ENCODE peak calls at places on chromosomes 2 and 18, in seven cellular contexts. P is uterus, B is heart right ventricle, Q is astrocyte, S is cardiac muscle cell, G is dorsolateral prefrontal cortex, X is AG04449. R is an unnamed sample.

GRCh38 chr2:230358305-230358704 is 31.3 kb downstream of the SP140L start:
- DNase-seq in P (no peak), S (no peak), B (no peak), Q (peak; percentile 14), X (no peak), G (no peak), R (no peak)

GRCh38 chr2:71856709-71857525 is 290.7 kb downstream of the CYP26B1 start:
- DNase-seq in B (no peak), Q (no peak), S (peak; percentile 56), G (no peak), P (no peak), X (no peak), R (no peak)

GRCh38 chr2:202689459-202689858 is 54.7 kb downstream of the FAM117B start:
- DNase-seq in X (no peak), B (no peak), P (no peak), S (no peak), Q (no peak), G (no peak), R (no peak)

GRCh38 chr2:228556707-228557106 is 375.2 kb upstream of the SPHKAP start:
- DNase-seq in S (no peak), X (no peak), B (no peak), P (no peak), Q (no peak), G (no peak), R (peak; percentile 21)

GRCh38 chr18:13191779-13192178 is 26.8 kb upstream of the LDLRAD4 start:
- DNase-seq in G (no peak), B (no peak), S (peak; percentile 40), Q (no peak), P (no peak), X (no peak), R (no peak)

GRCh38 chr2:7792031-7792651 is 874.9 kb downstream of the RNF144A start:
- DNase-seq in S (peak; percentile 9), P (no peak), G (no peak), X (no peak), Q (no peak), B (no peak), R (no peak)

GRCh38 chr2:222504191-222504590 is 79.8 kb downstream of the SGPP2 start:
- DNase-seq in P (no peak), Q (no peak), S (no peak), G (no peak), X (no peak), B (no peak), R (no peak)

GRCh38 chr18:12540751-12541150 is 117.2 kb downstream of the SPIRE1 start:
- DNase-seq in G (no peak), S (no peak), B (no peak), X (no peak), Q (no peak), P (no peak), R (no peak)

GRCh38 chr2:238643400-238643907 is 204.4 kb upstream of the TWIST2 start:
- DNase-seq in S (no peak), G (no peak), X (no peak), B (no peak), Q (no peak), P (no peak), R (no peak)

GRCh38 chr18:61413388-61413787 is 80.2 kb downstream of the CDH20 start:
- DNase-seq in P (no peak), G (no peak), S (no peak), X (no peak), B (no peak), Q (no peak), R (no peak)

GRCh38 chr2:110748489-110748867 is 16.1 kb downstream of the ACOXL start:
- DNase-seq in X (no peak), G (no peak), P (no peak), Q (peak; percentile 81), B (no peak), S (no peak), R (no peak)

GRCh38 chr2:240916571-240917008 is 10.5 kb downstream of the CROCC2 start:
- DNase-seq in Q (peak; percentile 72), X (peak; percentile 23), P (peak; percentile 57), B (peak; percentile 54), G (no peak), S (peak; percentile 44), R (peak; percentile 71)

GRCh38 chr2:67733517-67733916 is 329.3 kb downstream of the C1D start:
- DNase-seq in X (no peak), S (peak; percentile 41), Q (no peak), P (no peak), B (peak; percentile 8), G (no peak), R (no peak)
- TF ChIP-seq CTCF in X (peak; percentile 72), S (peak; percentile 56), Q (peak; percentile 26), P (peak; percentile 25), B (peak; percentile 42), G (peak; percentile 23), R (peak; percentile 41)

GRCh38 chr2:216343221-216343985 is 28.9 kb downstream of the MARCHF4 start:
- DNase-seq in S (no peak), P (no peak), Q (no peak), X (no peak), G (no peak), B (no peak), R (no peak)

GRCh38 chr2:216345846-216346245 is 26.4 kb downstream of the MARCHF4 start:
- DNase-seq in P (no peak), S (no peak), B (no peak), G (no peak), Q (no peak), X (no peak), R (no peak)

GRCh38 chr2:216344206-216344957 is 27.9 kb downstream of the MARCHF4 start:
- DNase-seq in S (no peak), X (no peak), G (peak; percentile 14), P (no peak), B (no peak), Q (no peak), R (no peak)

GRCh38 chr2:216346781-216347180 is 25.5 kb downstream of the MARCHF4 start:
- DNase-seq in B (no peak), X (no peak), S (no peak), Q (no peak), G (no peak), P (no peak), R (no peak)

DNA sequence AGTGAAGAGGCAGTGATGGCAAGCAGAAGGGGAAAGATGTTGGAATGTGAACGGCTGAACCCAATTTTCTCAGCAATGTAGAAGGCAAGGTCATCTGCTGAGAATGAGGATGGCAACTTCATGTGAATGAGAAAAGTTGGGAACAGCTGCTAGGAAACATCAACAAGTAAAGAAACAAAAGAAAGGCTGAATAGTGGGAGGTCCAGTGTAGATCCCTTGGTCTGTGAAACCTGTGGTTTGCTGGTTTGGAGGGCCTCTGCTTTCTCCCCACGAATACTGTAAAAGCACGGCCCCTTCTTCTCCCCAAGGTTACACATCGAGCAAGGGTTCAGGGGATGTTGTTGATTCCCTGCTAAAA is 27.3 kb downstream of the MARCHF4 start:
- DNase-seq in P (no peak), S (no peak), X (no peak), G (no peak), Q (no peak), B (no peak), R (no peak)
- H3K4me3 ChIP-seq in P (no peak overlapping the region), S (no peak overlapping the region), X (no peak overlapping the region), G (no peak overlapping the region), Q (no peak overlapping the region), B (no peak overlapping the region), R (no peak overlapping the region)

GRCh38 chr18:2657788-2658458 is 2.4 kb downstream of the SMCHD1 start:
- DNase-seq in S (no peak), P (no peak), B (no peak), X (peak; percentile 50), Q (peak; percentile 86), G (no peak), R (peak; percentile 52)

GRCh38 chr18:2655153-2655953 is at the start of gene SMCHD1:
- DNase-seq in P (peak; percentile 85), X (no peak), Q (peak; percentile 66), G (peak; percentile 91), B (peak; percentile 86), S (peak; percentile 89), R (no peak)

GRCh38 chr18:2655954-2656236 is 369 bp downstream of the SMCHD1 start:
- DNase-seq in B (peak; percentile 41), G (no peak), Q (peak; percentile 25), X (no peak), S (no peak), P (no peak), R (no peak)

GRCh38 chr18:2657043-2657512 is 1.6 kb downstream of the SMCHD1 start:
- DNase-seq in P (no peak), B (no peak), S (no peak), G (no peak), X (no peak), Q (no peak), R (no peak)

DNA sequence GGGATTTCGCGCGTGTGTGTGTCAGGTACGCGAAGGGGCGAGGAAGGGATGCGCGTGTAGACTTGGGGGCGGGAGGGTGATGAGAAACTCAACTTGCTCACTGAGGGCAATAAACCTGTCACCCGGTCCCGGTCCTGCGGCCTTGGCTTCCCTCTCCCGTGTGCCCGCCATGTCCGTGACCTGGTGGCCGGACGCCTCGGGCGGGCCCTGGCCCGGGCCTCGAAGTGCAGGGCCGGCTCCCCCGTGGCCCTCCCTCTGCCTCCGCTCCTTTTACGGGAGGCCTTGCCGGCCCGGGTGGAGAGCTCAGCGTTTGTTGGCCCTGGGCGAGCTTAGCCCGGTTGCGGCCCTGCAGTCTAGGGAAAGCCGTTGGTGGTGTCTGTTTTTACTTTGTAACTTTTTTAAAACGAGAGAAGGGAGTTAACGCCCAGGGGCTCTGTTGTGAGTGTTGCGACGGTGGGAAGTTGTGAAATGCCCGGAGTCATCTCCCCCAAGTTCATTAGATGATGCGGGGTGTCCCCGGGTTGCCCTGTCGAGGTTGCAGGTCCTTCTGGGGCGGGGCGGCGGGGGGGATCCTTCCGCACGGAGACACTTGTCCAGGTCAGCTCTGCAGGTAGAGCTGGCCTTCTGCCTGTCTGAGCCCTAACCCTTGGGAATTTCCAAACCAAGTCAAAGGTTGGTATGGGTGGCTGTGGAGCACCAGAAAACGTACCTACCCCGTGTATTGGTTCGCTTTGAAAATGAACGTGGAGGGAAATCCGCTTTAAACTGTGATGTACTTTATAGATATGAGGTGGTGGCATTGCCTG is 914 bp downstream of the SMCHD1 start:
- DNase-seq in S (peak; percentile 75), P (peak; percentile 47), X (no peak), Q (peak; percentile 32), G (peak; percentile 19), B (peak; percentile 47), R (no peak)
- TF ChIP-seq CTCF in S (no peak), P (no peak), X (no peak), Q (no peak), G (no peak), B (no peak), R (no peak)

GRCh38 chr2:85423525-85423924 is 5.0 kb downstream of the SH2D6 start:
- DNase-seq in B (no peak), X (no peak), G (no peak), Q (no peak), P (no peak), S (no peak), R (no peak)

GRCh38 chr2:85419009-85419711 is 646 bp downstream of the SH2D6 start:
- DNase-seq in B (no peak), X (no peak), G (no peak), S (no peak), Q (no peak), P (no peak), R (no peak)

GRCh38 chr2:85421706-85422457 is 3.4 kb downstream of the SH2D6 start:
- DNase-seq in S (no peak), X (no peak), G (no peak), Q (no peak), B (no peak), P (no peak), R (no peak)

GRCh38 chr2:85418132-85419008 is at the start of gene SH2D6:
- DNase-seq in G (peak; percentile 84), P (peak; percentile 86), X (no peak), B (peak; percentile 86), S (peak; percentile 88), Q (peak; percentile 67), R (no peak)

GRCh38 chr2:85420743-85421705 is 2.5 kb downstream of the SH2D6 start:
- DNase-seq in G (peak; percentile 88), X (no peak), S (peak; percentile 90), P (peak; percentile 85), B (peak; percentile 88), Q (peak; percentile 67), R (no peak)
- H3K4me3 ChIP-seq in G (peak overlapping the region; percentile 26), X (no peak overlapping the region), S (no peak overlapping the region), P (no peak overlapping the region), B (peak overlapping the region; percentile 13), Q (peak overlapping the region; percentile 14), R (no peak overlapping the region)

R was measured in AG09309.